ENCODE peak calls at places on chromosomes 6 and 20, in four cellular contexts. One of them, this sample, is unnamed.
A peak's percentile ranks its signal among the peaks of the same experiment; 100 is the strongest.

GRCh38 chr20:5890773-5891441 is 59.4 kb downstream of the TRMT6 start:
- DNase-seq in astrocyte of the spinal cord: no peak
- DNase-seq in psoas muscle: peak; percentile 53
- DNase-seq in effector memory CD4-positive, alpha-beta T cell: no peak
- DNase-seq in this sample: no peak

GRCh38 chr6:71367763-71368162 is 79.2 kb downstream of the OGFRL1 start:
- DNase-seq in effector memory CD4-positive, alpha-beta T cell: no peak
- DNase-seq in astrocyte of the spinal cord: no peak
- DNase-seq in psoas muscle: no peak
- DNase-seq in this sample: no peak

GRCh38 chr20:56440346-56441007 is 27.9 kb upstream of the RTF2 start:
- DNase-seq in effector memory CD4-positive, alpha-beta T cell: peak; percentile 52
- DNase-seq in psoas muscle: no peak
- DNase-seq in astrocyte of the spinal cord: peak; percentile 48
- DNase-seq in this sample: no peak

GRCh38 chr20:10649817-10650200 is 24.0 kb downstream of the JAG1 start:
- DNase-seq in psoas muscle: no peak
- DNase-seq in effector memory CD4-positive, alpha-beta T cell: no peak
- DNase-seq in astrocyte of the spinal cord: no peak
- DNase-seq in this sample: no peak

GRCh38 chr20:1635291-1635979 is 15.6 kb upstream of the SIRPB1 start:
- DNase-seq in effector memory CD4-positive, alpha-beta T cell: no peak
- DNase-seq in astrocyte of the spinal cord: no peak
- DNase-seq in psoas muscle: no peak
- DNase-seq in this sample: no peak

GRCh38 chr6:97594834-97595233 is 311.8 kb upstream of the MMS22L start:
- DNase-seq in psoas muscle: no peak
- DNase-seq in effector memory CD4-positive, alpha-beta T cell: no peak
- DNase-seq in astrocyte of the spinal cord: peak; percentile 62
- DNase-seq in this sample: no peak

GRCh38 chr6:1481326-1481725 is 92.0 kb downstream of the FOXF2 start:
- DNase-seq in astrocyte of the spinal cord: peak; percentile 71
- DNase-seq in psoas muscle: no peak
- DNase-seq in effector memory CD4-positive, alpha-beta T cell: no peak
- DNase-seq in this sample: no peak

GRCh38 chr6:25331085-25331685 is 52.0 kb downstream of the CARMIL1 start:
- DNase-seq in psoas muscle: no peak
- DNase-seq in effector memory CD4-positive, alpha-beta T cell: no peak
- DNase-seq in astrocyte of the spinal cord: no peak
- DNase-seq in this sample: no peak

GRCh38 chr20:62924567-62925419 is 1.5 kb downstream of the DIDO1 start:
- DNase-seq in effector memory CD4-positive, alpha-beta T cell: no peak
- DNase-seq in astrocyte of the spinal cord: peak; percentile 41
- DNase-seq in psoas muscle: no peak
- DNase-seq in this sample: no peak

GRCh38 chr6:29737707-29738630 is 14.7 kb downstream of the HLA-F start:
- DNase-seq in effector memory CD4-positive, alpha-beta T cell: peak; percentile 53
- DNase-seq in psoas muscle: peak; percentile 53
- DNase-seq in astrocyte of the spinal cord: peak; percentile 57
- DNase-seq in this sample: peak; percentile 74

GRCh38 chr6:41306187-41306854 is 19.8 kb upstream of the TREM1 start:
- DNase-seq in psoas muscle: no peak
- DNase-seq in effector memory CD4-positive, alpha-beta T cell: no peak
- DNase-seq in astrocyte of the spinal cord: peak; percentile 36
- DNase-seq in this sample: no peak

GRCh38 chr6:39917981-39918380 is 16.3 kb downstream of the MOCS1 start:
- DNase-seq in effector memory CD4-positive, alpha-beta T cell: no peak
- DNase-seq in psoas muscle: no peak
- DNase-seq in astrocyte of the spinal cord: no peak
- DNase-seq in this sample: no peak

GRCh38 chr6:158033077-158033750 is 51.6 kb downstream of the SYNJ2 start:
- DNase-seq in psoas muscle: no peak
- DNase-seq in astrocyte of the spinal cord: no peak
- DNase-seq in effector memory CD4-positive, alpha-beta T cell: no peak
- DNase-seq in this sample: no peak

GRCh38 chr6:36724514-36725385 is 27.1 kb downstream of the RAB44 start:
- DNase-seq in effector memory CD4-positive, alpha-beta T cell: no peak
- DNase-seq in astrocyte of the spinal cord: peak; percentile 63
- DNase-seq in psoas muscle: peak; percentile 66
- DNase-seq in this sample: no peak

GRCh38 chr6:26273673-26274595 is 91.1 kb upstream of the BTN3A2 start:
- DNase-seq in effector memory CD4-positive, alpha-beta T cell: no peak
- DNase-seq in psoas muscle: no peak
- DNase-seq in astrocyte of the spinal cord: peak; percentile 48
- DNase-seq in this sample: no peak

GRCh38 chr6:44049163-44049988 is 77.9 kb downstream of the MRPL14 start:
- DNase-seq in effector memory CD4-positive, alpha-beta T cell: no peak
- DNase-seq in psoas muscle: no peak
- DNase-seq in astrocyte of the spinal cord: peak; percentile 55
- DNase-seq in this sample: no peak

GRCh38 chr6:46199387-46199786 is 28.6 kb upstream of the ENPP5 start:
- DNase-seq in psoas muscle: no peak
- DNase-seq in astrocyte of the spinal cord: peak; percentile 19
- DNase-seq in effector memory CD4-positive, alpha-beta T cell: no peak
- DNase-seq in this sample: no peak

GRCh38 chr6:111604259-111605099 is 1.2 kb downstream of the TRAF3IP2 start:
- DNase-seq in astrocyte of the spinal cord: peak; percentile 84
- DNase-seq in effector memory CD4-positive, alpha-beta T cell: no peak
- DNase-seq in psoas muscle: peak; percentile 77
- DNase-seq in this sample: peak; percentile 55

GRCh38 chr6:89776583-89777233 is 42.9 kb downstream of the MDN1 start:
- DNase-seq in effector memory CD4-positive, alpha-beta T cell: no peak
- DNase-seq in astrocyte of the spinal cord: no peak
- DNase-seq in psoas muscle: no peak
- DNase-seq in this sample: no peak

GRCh38 chr20:58231678-58232077 is 3.2 kb upstream of the ANKRD60 start:
- DNase-seq in effector memory CD4-positive, alpha-beta T cell: no peak
- DNase-seq in astrocyte of the spinal cord: no peak
- DNase-seq in psoas muscle: no peak
- DNase-seq in this sample: no peak

GRCh38 chr6:109332748-109333147 is 49.5 kb downstream of the CD164 start:
- DNase-seq in psoas muscle: no peak
- DNase-seq in effector memory CD4-positive, alpha-beta T cell: no peak
- DNase-seq in astrocyte of the spinal cord: no peak
- DNase-seq in this sample: no peak

GRCh38 chr6:37049990-37050853 is 44.8 kb downstream of the FGD2 start:
- DNase-seq in astrocyte of the spinal cord: no peak
- DNase-seq in psoas muscle: peak; percentile 68
- DNase-seq in effector memory CD4-positive, alpha-beta T cell: peak; percentile 24
- DNase-seq in this sample: peak; percentile 89

GRCh38 chr6:143747347-143747842 is 69.6 kb downstream of the PHACTR2 start:
- DNase-seq in effector memory CD4-positive, alpha-beta T cell: no peak
- DNase-seq in astrocyte of the spinal cord: no peak
- DNase-seq in psoas muscle: no peak
- DNase-seq in this sample: no peak

GRCh38 chr20:8074931-8075330 is 55.4 kb upstream of the TMX4 start:
- DNase-seq in astrocyte of the spinal cord: no peak
- DNase-seq in effector memory CD4-positive, alpha-beta T cell: no peak
- DNase-seq in psoas muscle: no peak
- DNase-seq in this sample: no peak

GRCh38 chr6:38527371-38527770 is 112.4 kb downstream of the BTBD9 start:
- DNase-seq in astrocyte of the spinal cord: no peak
- DNase-seq in psoas muscle: no peak
- DNase-seq in effector memory CD4-positive, alpha-beta T cell: no peak
- DNase-seq in this sample: no peak

GRCh38 chr20:47319517-47320252 is 36.8 kb downstream of the ZMYND8 start:
- DNase-seq in effector memory CD4-positive, alpha-beta T cell: no peak
- DNase-seq in astrocyte of the spinal cord: peak; percentile 85
- DNase-seq in psoas muscle: peak; percentile 41
- DNase-seq in this sample: no peak

GRCh38 chr20:64160536-64161495 is 3.4 kb upstream of the MYT1 start:
- DNase-seq in effector memory CD4-positive, alpha-beta T cell: no peak
- DNase-seq in psoas muscle: no peak
- DNase-seq in astrocyte of the spinal cord: no peak
- DNase-seq in this sample: peak; percentile 56

DNA sequence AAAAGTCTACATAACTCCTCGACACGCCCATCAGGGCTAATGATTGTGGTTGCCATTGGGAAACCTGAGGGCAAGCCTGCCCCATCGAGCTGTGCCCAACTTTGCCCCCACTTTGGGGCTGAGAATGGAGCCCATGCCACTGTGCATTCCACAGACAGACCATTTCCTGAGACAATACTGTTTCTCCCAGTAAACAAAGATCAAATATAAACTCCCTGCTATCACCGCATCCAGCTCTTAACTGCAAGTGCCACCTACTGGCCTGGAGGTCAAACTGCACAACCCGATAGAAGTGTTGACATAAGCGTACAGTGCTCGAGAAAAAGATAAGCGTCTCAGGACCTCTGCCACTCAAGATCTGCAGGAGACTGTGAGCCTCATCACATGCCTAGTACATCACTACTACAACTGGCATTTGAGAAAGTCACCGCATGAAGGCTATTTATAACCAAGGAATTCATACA is 4.7 kb upstream of the DEFB126 start:
- DNase-seq in effector memory CD4-positive, alpha-beta T cell: no peak
- DNase-seq in astrocyte of the spinal cord: no peak
- DNase-seq in psoas muscle: no peak
- DNase-seq in this sample: no peak
- H3K4me3 ChIP-seq in effector memory CD4-positive, alpha-beta T cell: no peak overlapping the region
- H3K4me3 ChIP-seq in astrocyte of the spinal cord: no peak overlapping the region
- H3K4me3 ChIP-seq in psoas muscle: no peak overlapping the region
- H3K4me3 ChIP-seq in this sample: no peak overlapping the region

GRCh38 chr6:75747985-75748742 is 875 bp upstream of the MYO6 start:
- DNase-seq in psoas muscle: no peak
- DNase-seq in astrocyte of the spinal cord: no peak
- DNase-seq in effector memory CD4-positive, alpha-beta T cell: no peak
- DNase-seq in this sample: no peak

GRCh38 chr6:75751443-75751842 is 2.4 kb downstream of the MYO6 start:
- DNase-seq in psoas muscle: no peak
- DNase-seq in astrocyte of the spinal cord: peak; percentile 37
- DNase-seq in effector memory CD4-positive, alpha-beta T cell: no peak
- DNase-seq in this sample: no peak

GRCh38 chr6:75747371-75747984 is 1.6 kb upstream of the MYO6 start:
- DNase-seq in effector memory CD4-positive, alpha-beta T cell: no peak
- DNase-seq in psoas muscle: no peak
- DNase-seq in astrocyte of the spinal cord: no peak
- DNase-seq in this sample: peak; percentile 71

GRCh38 chr6:75750925-75751324 is 1.9 kb downstream of the MYO6 start:
- DNase-seq in psoas muscle: no peak
- DNase-seq in astrocyte of the spinal cord: no peak
- DNase-seq in effector memory CD4-positive, alpha-beta T cell: no peak
- DNase-seq in this sample: no peak

DNA sequence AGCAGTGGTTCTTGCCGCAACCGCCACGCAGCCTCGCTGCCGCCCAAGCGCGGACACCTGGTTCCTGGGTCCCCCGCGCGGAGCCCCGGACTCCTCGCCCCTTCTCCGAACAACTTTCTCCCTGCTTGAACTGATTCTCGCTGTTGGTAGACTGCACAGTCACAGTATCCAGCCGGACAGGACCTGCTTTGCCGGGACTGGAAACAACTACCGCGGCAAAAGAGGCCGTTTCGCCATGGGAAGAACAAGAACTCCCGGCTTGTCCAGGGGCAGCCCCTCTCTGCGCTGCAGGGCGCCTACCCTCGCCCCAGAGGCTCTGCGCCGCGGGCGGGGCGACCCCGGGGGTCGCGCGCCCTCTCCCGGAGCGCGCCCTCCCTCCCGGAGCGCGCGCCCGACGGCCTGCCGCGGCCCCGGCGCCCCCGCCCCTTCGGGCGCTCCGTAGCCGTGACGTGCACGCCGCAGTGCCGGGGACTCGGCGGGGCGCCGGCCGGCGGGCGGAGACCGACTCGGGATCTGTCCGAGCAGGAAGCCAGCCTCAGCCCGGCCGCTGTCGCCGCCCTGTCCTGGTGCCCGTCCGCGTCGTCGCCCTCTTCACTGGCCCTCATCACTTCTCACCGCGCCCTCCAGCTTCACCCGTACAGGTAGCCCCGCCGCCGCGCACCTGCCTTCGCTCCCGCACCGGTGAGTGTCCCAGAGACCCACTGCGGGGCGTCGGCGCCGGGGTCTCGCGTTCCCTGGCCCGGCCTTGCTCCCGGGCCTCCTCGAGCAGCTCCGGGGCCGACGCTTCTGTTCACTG is at the start of gene MYO6:
- DNase-seq in effector memory CD4-positive, alpha-beta T cell: no peak
- DNase-seq in astrocyte of the spinal cord: peak; percentile 68
- DNase-seq in psoas muscle: peak; percentile 77
- DNase-seq in this sample: peak; percentile 78
- H3K4me3 ChIP-seq in effector memory CD4-positive, alpha-beta T cell: peak within 1 kb of the TSS; percentile 93
- H3K4me3 ChIP-seq in astrocyte of the spinal cord: peak within 1 kb of the TSS; percentile 78
- H3K4me3 ChIP-seq in psoas muscle: peak within 1 kb of the TSS; percentile 96
- H3K4me3 ChIP-seq in this sample: peak within 1 kb of the TSS; percentile 72

DNA sequence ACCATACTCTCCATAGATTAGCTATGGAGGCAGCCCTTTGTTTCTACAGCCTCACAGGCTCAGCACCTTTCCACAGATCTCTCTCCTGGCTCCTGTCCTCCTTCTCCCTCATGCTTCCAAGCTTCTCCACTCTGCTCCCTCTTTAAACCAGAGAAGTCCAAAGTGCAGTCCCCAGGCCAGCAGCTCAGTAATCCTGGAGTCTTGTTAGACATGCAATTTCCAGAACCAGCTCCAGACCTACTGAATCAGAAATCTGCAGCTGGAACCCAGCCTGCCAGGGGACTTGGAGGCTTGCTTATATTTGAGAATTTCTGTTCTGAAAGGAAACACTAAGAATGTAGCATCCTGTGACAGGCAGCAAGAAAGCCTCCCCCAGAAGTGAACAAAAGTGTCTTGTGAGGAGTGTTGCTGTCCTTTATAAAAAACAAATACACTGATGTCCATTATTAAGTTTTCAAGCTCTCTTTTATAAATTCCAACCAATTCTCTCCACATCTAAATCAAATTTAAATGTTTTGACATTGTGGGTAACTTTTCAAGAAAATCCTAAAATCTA is 438.1 kb downstream of the BCKDHB start:
- DNase-seq in astrocyte of the spinal cord: no peak
- DNase-seq in effector memory CD4-positive, alpha-beta T cell: no peak
- DNase-seq in psoas muscle: no peak
- DNase-seq in this sample: no peak
- H3K4me3 ChIP-seq in astrocyte of the spinal cord: no peak overlapping the region
- H3K4me3 ChIP-seq in effector memory CD4-positive, alpha-beta T cell: no peak overlapping the region
- H3K4me3 ChIP-seq in psoas muscle: no peak overlapping the region
- H3K4me3 ChIP-seq in this sample: no peak overlapping the region

DNA sequence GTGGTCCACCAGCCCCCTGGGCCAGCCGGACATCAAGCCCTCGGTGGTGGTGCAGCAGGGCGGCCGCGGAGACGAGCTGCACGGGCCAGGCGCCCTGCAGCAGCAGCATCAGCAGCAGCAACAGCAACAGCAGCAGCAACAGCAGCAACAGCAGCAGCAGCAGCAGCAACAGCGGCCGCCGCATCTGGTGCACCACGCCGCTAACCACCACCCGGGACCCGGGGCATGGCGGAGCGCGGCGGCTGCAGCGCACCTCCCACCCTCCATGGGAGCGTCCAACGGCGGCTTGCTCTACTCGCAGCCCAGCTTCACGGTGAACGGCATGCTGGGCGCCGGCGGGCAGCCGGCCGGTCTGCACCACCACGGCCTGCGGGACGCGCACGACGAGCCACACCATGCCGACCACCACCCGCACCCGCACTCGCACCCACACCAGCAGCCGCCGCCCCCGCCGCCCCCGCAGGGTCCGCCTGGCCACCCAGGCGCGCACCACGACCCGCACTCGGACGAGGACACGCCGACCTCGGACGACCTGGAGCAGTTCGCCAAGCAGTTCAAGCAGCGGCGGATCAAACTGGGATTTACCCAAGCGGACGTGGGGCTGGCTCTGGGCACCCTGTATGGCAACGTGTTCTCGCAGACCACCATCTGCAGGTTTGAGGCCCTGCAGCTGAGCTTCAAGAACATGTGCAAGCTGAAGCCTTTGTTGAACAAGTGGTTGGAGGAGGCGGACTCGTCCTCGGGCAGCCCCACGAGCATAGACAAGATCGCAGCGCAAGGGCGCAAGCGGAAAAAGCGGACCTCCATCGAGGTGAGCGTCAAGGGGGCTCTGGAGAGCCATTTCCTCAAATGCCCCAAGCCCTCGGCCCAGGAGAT is 1.0 kb downstream of the POU3F2 start:
- DNase-seq in astrocyte of the spinal cord: no peak
- DNase-seq in psoas muscle: no peak
- DNase-seq in effector memory CD4-positive, alpha-beta T cell: no peak
- DNase-seq in this sample: no peak
- H3K4me3 ChIP-seq in astrocyte of the spinal cord: peak overlapping the region; percentile 49
- H3K4me3 ChIP-seq in psoas muscle: peak overlapping the region; percentile 40
- H3K4me3 ChIP-seq in effector memory CD4-positive, alpha-beta T cell: peak overlapping the region; percentile 71
- H3K4me3 ChIP-seq in this sample: no peak overlapping the region

This sample was measured in upper lobe of left lung.